ENCODE peak calls at places on chromosome 5, in ten cellular contexts. J is progenitor cell of endocrine pancreas, I is H9, M is right lobe of liver, C is AG04449, H is sigmoid colon, X is nephron progenitor cell, P is ascending aorta, V is fibroblast of mammary gland, Y is body of pancreas. A is an unnamed sample.
A peak's percentile ranks its signal among the peaks of the same experiment; 100 is the strongest.

GRCh38 chr5:17898766-17899165 is 264.5 kb downstream of the TAF11L14 start:
- DNase-seq in J (no peak), I (no peak), M (no peak), C (no peak), H (no peak), X (no peak), P (no peak), V (no peak), Y (no peak), A (no peak)

GRCh38 chr5:143064661-143065060 is 294.5 kb downstream of the ARHGAP26 start:
- DNase-seq in J (no peak), I (no peak), M (no peak), C (no peak), H (no peak), X (no peak), P (no peak), V (no peak), Y (no peak), A (no peak)

GRCh38 chr5:116785101-116785500 is 210.5 kb upstream of the SEMA6A start:
- DNase-seq in J (no peak), I (no peak), M (no peak), C (no peak), H (no peak), X (no peak), P (no peak), V (no peak), Y (no peak), A (no peak)

GRCh38 chr5:127536687-127537086 is 19.2 kb downstream of the PRRC1 start:
- DNase-seq in J (no peak), I (no peak), M (no peak), C (no peak), H (no peak), X (no peak), P (no peak), V (peak; percentile 17), Y (no peak), A (no peak)

GRCh38 chr5:88142801-88143692 is 125.6 kb downstream of the TMEM161B start:
- DNase-seq in J (no peak), I (no peak), M (no peak), C (no peak), H (peak; percentile 86), X (no peak), P (peak; percentile 75), V (peak; percentile 23), Y (peak; percentile 10), A (no peak)

GRCh38 chr5:2651116-2651515 is 100.4 kb downstream of the IRX2 start:
- DNase-seq in J (no peak), I (no peak), M (no peak), C (no peak), H (no peak), X (no peak), P (no peak), V (peak; percentile 39), Y (no peak), A (no peak)

GRCh38 chr5:60886158-60886557 is 42.1 kb upstream of the ELOVL7 start:
- DNase-seq in J (no peak), I (no peak), M (no peak), C (no peak), H (no peak), X (no peak), P (no peak), V (no peak), Y (no peak), A (no peak)

GRCh38 chr5:55603947-55604346 is 69.2 kb upstream of the PLPP1 start:
- DNase-seq in J (no peak), I (no peak), M (no peak), C (no peak), H (no peak), X (no peak), P (no peak), V (peak; percentile 88), Y (no peak), A (no peak)

GRCh38 chr5:133428072-133428660 is 184.2 kb downstream of the FSTL4 start:
- DNase-seq in J (no peak), I (no peak), M (no peak), C (no peak), H (no peak), X (no peak), P (no peak), V (no peak), Y (no peak), A (no peak)

GRCh38 chr5:84524491-84524890 is 139.8 kb upstream of the EDIL3 start:
- DNase-seq in J (no peak), I (no peak), M (no peak), C (no peak), H (no peak), X (no peak), P (no peak), V (peak; percentile 2), Y (no peak), A (no peak)

GRCh38 chr5:179271821-179272325 is 73.4 kb downstream of the ADAMTS2 start:
- DNase-seq in J (no peak), I (peak; percentile 24), M (peak; percentile 38), C (no peak), H (peak; percentile 61), X (no peak), P (peak; percentile 55), V (no peak), Y (peak; percentile 4), A (no peak)

GRCh38 chr5:122465994-122466393 is 154.0 kb downstream of the SNCAIP start:
- DNase-seq in J (no peak), I (no peak), M (no peak), C (no peak), H (no peak), X (no peak), P (no peak), V (no peak), Y (no peak), A (no peak)

GRCh38 chr5:1320436-1321344 is 24.2 kb downstream of the CLPTM1L start:
- DNase-seq in J (no peak), I (peak; percentile 17), M (no peak), C (no peak), H (peak; percentile 47), X (no peak), P (peak; percentile 57), V (no peak), Y (no peak), A (no peak)

GRCh38 chr5:39138892-39139291 is 64.7 kb upstream of the RICTOR start:
- DNase-seq in J (no peak), I (no peak), M (no peak), C (peak; percentile 37), H (no peak), X (no peak), P (no peak), V (peak; percentile 91), Y (no peak), A (no peak)

GRCh38 chr5:84113246-84114118 is 271.2 kb downstream of the EDIL3 start:
- DNase-seq in J (no peak), I (peak; percentile 55), M (no peak), C (no peak), H (no peak), X (no peak), P (no peak), V (no peak), Y (no peak), A (no peak)

GRCh38 chr5:41112486-41113455 is 41.6 kb upstream of the MROH2B start:
- DNase-seq in J (no peak), I (no peak), M (no peak), C (peak; percentile 42), H (peak; percentile 63), X (no peak), P (no peak), V (peak; percentile 85), Y (no peak), A (no peak)

GRCh38 chr5:146461319-146461718 is 14.2 kb downstream of the TCERG1 start:
- DNase-seq in J (no peak), I (no peak), M (no peak), C (no peak), H (no peak), X (no peak), P (no peak), V (peak; percentile 46), Y (no peak), A (no peak)

GRCh38 chr5:146463446-146463845 is 16.3 kb downstream of the TCERG1 start:
- DNase-seq in J (no peak), I (no peak), M (no peak), C (no peak), H (no peak), X (no peak), P (no peak), V (no peak), Y (no peak), A (no peak)

GRCh38 chr5:146467729-146468128 is 20.6 kb downstream of the TCERG1 start:
- DNase-seq in J (no peak), I (no peak), M (no peak), C (no peak), H (no peak), X (no peak), P (no peak), V (no peak), Y (no peak), A (no peak)

GRCh38 chr5:146466521-146467349 is 19.6 kb downstream of the TCERG1 start:
- DNase-seq in J (no peak), I (no peak), M (no peak), C (no peak), H (no peak), X (no peak), P (no peak), V (peak; percentile 29), Y (no peak), A (no peak)
- TF ChIP-seq CTCF in J (peak; percentile 54), I (peak; percentile 66), M (peak; percentile 47), C (peak; percentile 28), H (no peak), X (peak; percentile 12), P (no peak), V (peak; percentile 55), Y (peak; percentile 13), A (peak; percentile 22)

DNA sequence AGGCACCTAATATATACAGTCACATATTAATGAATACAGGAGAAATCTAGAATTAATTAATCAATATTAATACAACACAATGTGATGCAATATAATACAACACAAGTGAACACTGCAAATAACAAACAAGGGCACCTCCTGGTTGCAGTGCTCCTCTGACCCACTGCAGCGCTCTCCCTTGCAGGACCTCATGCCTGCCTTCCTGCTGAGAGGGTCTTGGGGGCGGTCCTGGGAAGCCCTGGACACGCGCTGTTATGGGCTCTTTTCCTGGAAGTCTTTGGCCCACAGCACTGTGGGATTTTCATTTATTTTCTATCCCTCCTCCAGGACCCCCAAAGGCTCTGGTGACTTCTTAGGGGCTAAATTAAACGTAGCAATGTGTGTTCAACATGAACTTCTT is 485.8 kb downstream of the IRX1 start:
- DNase-seq in J (no peak), I (peak; percentile 40), M (no peak), C (no peak), H (no peak), X (no peak), P (no peak), V (no peak), Y (no peak), A (no peak)
- TF ChIP-seq CTCF in J (no peak), I (peak; percentile 39), M (no peak), C (no peak), H (no peak), X (no peak), P (no peak), V (no peak), Y (no peak), A (no peak)

GRCh38 chr5:135891804-135892203 is 3.8 kb downstream of the IL9 start:
- DNase-seq in J (no peak), I (peak; percentile 79), M (no peak), C (no peak), H (no peak), X (peak; percentile 51), P (no peak), V (no peak), Y (no peak), A (peak; percentile 25)
- TF ChIP-seq CTCF in J (peak; percentile 48), I (peak; percentile 73), M (no peak), C (no peak), H (no peak), X (peak; percentile 63), P (no peak), V (no peak), Y (no peak), A (no peak)

GRCh38 chr5:154603485-154603884 is 125.5 kb upstream of the HAND1 start:
- DNase-seq in J (no peak), I (no peak), M (no peak), C (no peak), H (no peak), X (no peak), P (no peak), V (no peak), Y (no peak), A (no peak)
- TF ChIP-seq CTCF in J (no peak), I (no peak), M (no peak), C (no peak), H (no peak), X (no peak), P (no peak), V (no peak), Y (no peak), A (no peak)

A was measured in endothelial cell.